ENCODE peak calls at places on chromosomes 13 and 19, in five cellular contexts. H, A, G, F and Y are unnamed samples.

GRCh38 chr13:44389003-44389666 is 15.5 kb downstream of the SERP2 start:
- DNase-seq in H (no peak), A (no peak), G (no peak), F (no peak), Y (no peak)

GRCh38 chr19:48630289-48631036 is 6.7 kb downstream of the DBP start:
- DNase-seq in H (no peak), A (no peak), F (no peak), G (no peak), Y (no peak)

GRCh38 chr13:114211446-114211845 is 23.3 kb upstream of the CDC16 start:
- DNase-seq in G (no peak), H (no peak), A (no peak), F (no peak), Y (no peak)

GRCh38 chr19:35030257-35031071 is at the start of gene SCN1B:
- DNase-seq in H (peak), G (peak), A (no peak), F (no peak), Y (peak)

GRCh38 chr13:23579072-23579885 is 9.1 kb downstream of the TNFRSF19 start:
- DNase-seq in A (peak), G (peak), F (peak), H (peak), Y (peak)

GRCh38 chr13:27978301-27978968 is 9.3 kb upstream of the CDX2 start:
- DNase-seq in G (no peak), F (no peak), A (no peak), H (no peak), Y (no peak)

GRCh38 chr13:90070362-90070761 is 1277.1 kb upstream of the MIR17HG start:
- DNase-seq in F (no peak), A (no peak), G (no peak), H (no peak), Y (no peak)

GRCh38 chr13:38350114-38350617 is 515 bp downstream of the UFM1 start:
- DNase-seq in G (peak), F (peak), H (peak), A (peak), Y (peak)

GRCh38 chr19:771332-771785 is 20.4 kb downstream of the MISP start:
- DNase-seq in F (no peak), H (peak), G (peak), A (peak), Y (no peak)